ENCODE peak calls at places on chromosomes 1 and 21, in seven cellular contexts. D is Panc1, T is transverse colon, Z is HCT116, H is GM23338, X is prostate gland, I is suprapubic skin. W is an unnamed sample. For H3K4me1, the result is how much of the 10 kb centered on the place peaks cover.

GRCh38 chr1:187514110-187514509 is 685.4 kb downstream of the PLA2G4A start:
- DNase-seq in I (no peak), H (no peak), X (no peak), T (no peak), D (no peak), Z (no peak), W (no peak)

GRCh38 chr1:59044535-59045121 is 252.3 kb upstream of the FGGY start:
- DNase-seq in I (no peak), T (no peak), X (no peak), Z (no peak), D (no peak), H (no peak), W (no peak)

GRCh38 chr1:205017766-205018165 is 25.2 kb upstream of the CNTN2 start:
- DNase-seq in D (no peak), X (no peak), T (no peak), I (no peak), H (no peak), Z (no peak), W (no peak)

GRCh38 chr1:86487131-86487804 is 18.5 kb downstream of the CLCA1 start:
- DNase-seq in I (no peak), H (no peak), X (no peak), Z (no peak), T (no peak), D (no peak), W (no peak)

GRCh38 chr1:180555411-180555810 is 3.4 kb upstream of the OVAAL start:
- DNase-seq in T (no peak), Z (no peak), H (no peak), D (no peak), I (no peak), X (no peak), W (no peak)

GRCh38 chr1:24107462-24108225 is 4.3 kb downstream of the MYOM3 start:
- DNase-seq in Z (peak), X (no peak), D (no peak), I (no peak), T (peak), H (no peak), W (no peak)

GRCh38 chr21:32770514-32771133 is 931 bp downstream of the PAXBP1 start:
- DNase-seq in T (no peak), X (peak), Z (no peak), H (no peak), I (no peak), D (no peak), W (peak)

GRCh38 chr1:185074307-185074706 is 28.9 kb downstream of the RNF2 start:
- DNase-seq in D (no peak), H (peak), Z (no peak), T (no peak), X (no peak), I (no peak), W (no peak)

GRCh38 chr1:162548170-162548569 is 13.4 kb upstream of the UAP1 start:
- DNase-seq in H (no peak), X (peak), I (peak), T (no peak), Z (no peak), D (no peak), W (no peak)

GRCh38 chr1:70706381-70707173 is 295.5 kb downstream of the CTH start:
- DNase-seq in I (no peak), T (no peak), D (no peak), X (no peak), H (peak), Z (no peak), W (no peak)

GRCh38 chr1:113734357-113735055 is 24.8 kb downstream of the PHTF1 start:
- DNase-seq in I (no peak), T (no peak), D (no peak), X (no peak), H (no peak), Z (no peak), W (no peak)

GRCh38 chr1:76951185-76951584 is 83.9 kb downstream of the ST6GALNAC5 start:
- DNase-seq in D (no peak), X (no peak), T (no peak), Z (no peak), H (no peak), I (no peak), W (no peak)
- H3K4me1 ChIP-seq in D (under half), X (under half), T (under half), Z (under half), H (under half), I (under half), W (under half)

DNA sequence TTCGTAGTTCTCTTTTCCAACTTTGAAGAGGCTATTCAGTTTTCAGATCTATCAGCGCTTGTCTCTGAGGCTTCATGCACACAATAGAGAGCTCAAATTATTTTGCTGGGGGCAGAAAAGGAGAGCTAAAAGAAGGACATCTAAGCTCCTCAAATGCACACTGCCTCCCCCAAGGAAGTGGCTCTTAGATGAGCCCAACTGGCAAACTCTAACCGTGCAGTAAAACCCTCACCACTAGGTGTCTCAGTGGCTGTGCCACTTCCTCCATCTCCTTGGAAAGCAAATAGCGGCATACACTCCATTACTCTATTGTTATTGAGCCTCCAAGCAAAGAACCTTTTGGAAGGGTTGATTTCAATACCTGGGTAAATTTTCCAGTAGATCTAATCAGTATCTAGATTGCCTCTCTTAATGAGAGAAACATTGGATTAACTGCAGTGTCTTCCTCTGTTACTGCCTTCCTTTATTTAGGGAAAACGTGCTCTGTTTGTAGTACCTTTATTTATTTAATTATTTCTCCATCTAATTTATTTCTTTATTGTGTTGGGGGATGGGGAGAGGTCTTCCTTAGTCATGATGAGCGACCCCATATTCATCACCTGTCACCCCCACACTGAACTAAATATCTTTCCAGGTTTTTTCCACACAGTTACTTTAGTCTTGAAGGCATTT is 9.2 kb upstream of the SFPQ start:
- DNase-seq in D (peak), I (no peak), T (peak), X (peak), H (peak), Z (peak), W (peak)
- TF ChIP-seq POLR2AphosphoS5 in D (no peak), I (no peak), T (no peak), X (peak), H (no peak), Z (peak), W (no peak)

GRCh38 chr1:206508956-206509355 is 1.6 kb downstream of the RASSF5 start:
- DNase-seq in X (peak), I (no peak), Z (no peak), T (no peak), H (no peak), D (no peak), W (no peak)

GRCh38 chr1:206508130-206508884 is 976 bp downstream of the RASSF5 start:
- DNase-seq in X (no peak), I (no peak), Z (no peak), T (no peak), H (no peak), D (no peak), W (no peak)

GRCh38 chr1:206509612-206510257 is 2.4 kb downstream of the RASSF5 start:
- DNase-seq in D (no peak), Z (no peak), I (no peak), T (no peak), X (no peak), H (no peak), W (no peak)

GRCh38 chr1:206511362-206512064 is 4.2 kb downstream of the RASSF5 start:
- DNase-seq in T (no peak), X (no peak), I (no peak), H (peak), Z (no peak), D (no peak), W (no peak)

DNA sequence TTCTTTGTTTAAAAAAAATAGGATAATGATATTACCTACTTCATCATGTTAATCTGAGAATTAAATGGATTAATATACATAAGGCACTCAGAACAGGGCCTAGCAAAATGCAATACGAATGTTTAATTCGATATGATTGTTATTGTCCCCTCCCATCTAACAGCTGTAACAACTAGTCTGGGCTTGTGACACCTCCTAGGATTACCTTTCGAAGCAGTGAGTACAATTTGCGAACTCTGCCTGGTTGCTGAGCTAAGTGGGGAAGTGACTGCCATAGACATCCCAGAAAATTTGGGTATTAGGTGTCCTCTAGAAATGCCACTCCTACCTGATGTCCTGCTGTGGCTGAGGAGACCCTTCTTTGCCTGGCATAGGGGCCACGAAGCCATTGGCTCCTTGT is 3.0 kb downstream of the RASSF5 start:
- DNase-seq in D (no peak), X (no peak), Z (no peak), I (no peak), T (no peak), H (no peak), W (no peak)
- H3K4me1 ChIP-seq in D (under half), X (under half), Z (under half), I (half or more), T (under half), H (under half), W (under half)

GRCh38 chr1:17437260-17438175 is 2.0 kb downstream of the RCC2 start:
- DNase-seq in H (peak), X (no peak), D (no peak), T (peak), Z (no peak), I (no peak), W (no peak)
- TF ChIP-seq POLR2AphosphoS5 in H (no peak), X (no peak), D (peak), T (no peak), Z (peak), I (no peak), W (no peak)